ENCODE peak calls at places on chromosomes 11 and 22, in ten cellular contexts. X is cardiac fibroblast; N is WTC11; G is stimulated activated effector memory CD8-positive, alpha-beta T cell treated with anti-CD3 and anti-CD28 coated beads, Interleukin-12 subunit alpha, Interleukin-12 subunit beta, amount 100 ng/mL, for 72 hours; K is ovary; D is psoas muscle; U is T47D; F is T-helper 1 cell; C is CD8-positive, alpha-beta memory T cell; J is NCI-H446 treated with DMSO at 0.1 percent for 48 hours. M is an unnamed sample.
A peak's percentile ranks its signal among the peaks of the same experiment; 100 is the strongest.

GRCh38 chr11:118111744-118112035 is 24.9 kb upstream of the SMIM35 start:
- DNase-seq in C (no peak), D (no peak), N (no peak), J (no peak), G (no peak), K (no peak), F (no peak), X (no peak), U (no peak), M (no peak)

GRCh38 chr11:130815921-130816320 is 100.4 kb downstream of the SNX19 start:
- DNase-seq in U (no peak), N (no peak), X (no peak), G (no peak), J (no peak), C (no peak), K (no peak), F (no peak), D (no peak), M (no peak)

GRCh38 chr11:107562647-107563208 is 2.8 kb downstream of the ALKBH8 start:
- DNase-seq in F (no peak), U (no peak), X (peak; percentile 26), J (no peak), C (no peak), N (no peak), G (no peak), D (no peak), K (no peak), M (no peak)

GRCh38 chr11:32213223-32213622 is 122.3 kb downstream of the RCN1 start:
- DNase-seq in X (peak; percentile 58), U (no peak), N (no peak), D (no peak), K (no peak), J (no peak), C (no peak), G (no peak), F (no peak), M (no peak)

GRCh38 chr22:26579331-26579886 is 10.5 kb downstream of the TPST2 start:
- DNase-seq in C (peak; percentile 71), X (no peak), N (no peak), U (no peak), K (no peak), J (no peak), D (no peak), F (peak; percentile 22), G (peak; percentile 38), M (no peak)

GRCh38 chr11:11309906-11310305 is 43.1 kb downstream of the CSNK2A3 start:
- DNase-seq in G (no peak), K (no peak), F (no peak), D (no peak), N (no peak), X (no peak), U (no peak), J (no peak), C (no peak), M (no peak)

GRCh38 chr11:69080361-69080973 is 31.7 kb downstream of the TPCN2 start:
- DNase-seq in G (no peak), U (no peak), D (peak; percentile 50), J (no peak), K (no peak), X (peak; percentile 32), F (no peak), C (no peak), N (no peak), M (no peak)

GRCh38 chr11:126414615-126415014 is 59.1 kb downstream of the ST3GAL4 start:
- DNase-seq in F (no peak), K (peak; percentile 67), J (no peak), G (no peak), X (no peak), C (no peak), U (no peak), N (no peak), D (no peak), M (no peak)

GRCh38 chr11:59556883-59557205 is 45.5 kb downstream of the OR4D9 start:
- DNase-seq in J (no peak), K (no peak), X (no peak), G (no peak), N (no peak), F (no peak), C (no peak), D (no peak), U (no peak), M (no peak)

GRCh38 chr11:14267861-14268635 is 90.9 kb downstream of the RRAS2 start:
- DNase-seq in F (no peak), C (no peak), X (no peak), G (no peak), K (no peak), J (no peak), U (no peak), N (no peak), D (no peak), M (no peak)

GRCh38 chr11:29448246-29448877 is 568.5 kb downstream of the KCNA4 start:
- DNase-seq in K (no peak), U (peak; percentile 26), C (no peak), F (no peak), G (no peak), X (peak; percentile 69), D (no peak), J (no peak), N (peak; percentile 13), M (peak; percentile 10)

GRCh38 chr11:94767701-94768601 is at the start of gene AMOTL1:
- DNase-seq in N (peak; percentile 89), G (no peak), F (peak; percentile 12), U (peak; percentile 39), J (peak; percentile 93), X (peak; percentile 90), C (no peak), K (peak; percentile 79), D (peak; percentile 94), M (peak; percentile 89)

GRCh38 chr11:46272816-46273427 is 4.5 kb upstream of the CREB3L1 start:
- DNase-seq in C (no peak), J (no peak), D (peak; percentile 73), F (no peak), U (no peak), G (no peak), X (peak; percentile 83), K (peak; percentile 74), N (no peak), M (no peak)

GRCh38 chr22:45159652-45160462 is 3.9 kb upstream of the NUP50 start:
- DNase-seq in G (no peak), X (peak; percentile 72), F (no peak), K (no peak), C (no peak), J (no peak), N (no peak), D (no peak), U (no peak), M (peak; percentile 14)

GRCh38 chr11:7576671-7577225 is 62.9 kb downstream of the PPFIBP2 start:
- DNase-seq in U (no peak), G (no peak), F (no peak), N (no peak), J (no peak), X (peak; percentile 69), D (peak; percentile 39), C (no peak), K (peak; percentile 61), M (no peak)

GRCh38 chr11:76838422-76839068 is 22.2 kb upstream of the ACER3 start:
- DNase-seq in K (peak; percentile 32), C (no peak), G (no peak), F (no peak), N (peak; percentile 80), D (no peak), U (no peak), X (peak; percentile 48), J (no peak), M (peak; percentile 56)

M was measured in endothelial cell.